ENCODE peak calls at places on chromosomes 7 and 10, in five cellular contexts. I is A549, N is heart left ventricle, P is BE2C, C is tibial nerve. S is an unnamed sample.

GRCh38 chr7:93359520-93360198 is 127.5 kb downstream of the VPS50 start:
- DNase-seq in I (no peak), C (no peak), N (no peak), P (no peak), S (no peak)

GRCh38 chr7:152462995-152463713 is 27.4 kb upstream of the KMT2C start:
- DNase-seq in P (no peak), I (no peak), N (peak), C (no peak), S (no peak)

GRCh38 chr10:7054915-7055314 is 355.9 kb downstream of the SFMBT2 start:
- DNase-seq in P (peak), C (no peak), I (peak), N (no peak), S (no peak)

GRCh38 chr10:33315891-33316290 is 18.6 kb downstream of the NRP1 start:
- DNase-seq in N (no peak), P (no peak), I (no peak), C (no peak), S (no peak)

GRCh38 chr7:83466956-83467355 is 182.0 kb downstream of the SEMA3E start:
- DNase-seq in P (no peak), C (no peak), I (no peak), N (no peak), S (no peak)

GRCh38 chr7:156634117-156634516 is 6.5 kb upstream of the RNF32 start:
- DNase-seq in C (no peak), I (no peak), N (no peak), P (no peak), S (no peak)

GRCh38 chr7:74438327-74438726 is 15.4 kb upstream of the GTF2IRD1 start:
- DNase-seq in P (no peak), C (no peak), N (no peak), I (no peak), S (no peak)

GRCh38 chr10:4662576-4663161 is 163.3 kb upstream of the AKR1E2 start:
- DNase-seq in C (no peak), P (no peak), N (peak), I (peak), S (peak)

GRCh38 chr10:131915484-131915883 is 14.7 kb downstream of the PPP2R2D start:
- DNase-seq in P (no peak), I (no peak), C (no peak), N (no peak), S (no peak)

GRCh38 chr7:69467826-69468225 is 130.4 kb upstream of the AUTS2 start:
- DNase-seq in C (no peak), P (no peak), I (no peak), N (no peak), S (no peak)

GRCh38 chr10:98446121-98446655 is 547 bp downstream of the HPS1 start:
- DNase-seq in P (no peak), I (peak), C (no peak), N (peak), S (peak)

GRCh38 chr7:1567082-1567771 is 2.6 kb downstream of the PSMG3 start:
- DNase-seq in C (peak), P (no peak), I (no peak), N (no peak), S (no peak)

GRCh38 chr10:79081353-79082034 is 12.7 kb downstream of the ZMIZ1 start:
- DNase-seq in I (no peak), N (no peak), P (peak), C (no peak), S (no peak)

GRCh38 chr7:4077980-4078379 is 604.1 kb upstream of the FOXK1 start:
- DNase-seq in C (no peak), I (no peak), N (no peak), P (no peak), S (no peak)

GRCh38 chr10:28540145-28540544 is 7.2 kb downstream of the WAC start:
- DNase-seq in P (no peak), I (no peak), N (no peak), C (no peak), S (no peak)

GRCh38 chr7:76234931-76235441 is 33.3 kb downstream of the SRRM3 start:
- DNase-seq in P (peak), N (peak), I (peak), C (no peak), S (no peak)

GRCh38 chr10:6176691-6177231 is 26.0 kb upstream of the PFKFB3 start:
- DNase-seq in I (no peak), C (no peak), N (no peak), P (no peak), S (no peak)

GRCh38 chr7:103988468-103989199 is 824 bp downstream of the RELN start:
- DNase-seq in C (no peak), P (peak), N (no peak), I (no peak), S (no peak)

GRCh38 chr7:120170384-120170783 is 102.6 kb upstream of the KCND2 start:
- DNase-seq in I (no peak), C (no peak), P (no peak), N (no peak), S (no peak)
- TF ChIP-seq CTCF in I (no peak), C (no peak), P (no peak), N (no peak), S (no peak)

DNA sequence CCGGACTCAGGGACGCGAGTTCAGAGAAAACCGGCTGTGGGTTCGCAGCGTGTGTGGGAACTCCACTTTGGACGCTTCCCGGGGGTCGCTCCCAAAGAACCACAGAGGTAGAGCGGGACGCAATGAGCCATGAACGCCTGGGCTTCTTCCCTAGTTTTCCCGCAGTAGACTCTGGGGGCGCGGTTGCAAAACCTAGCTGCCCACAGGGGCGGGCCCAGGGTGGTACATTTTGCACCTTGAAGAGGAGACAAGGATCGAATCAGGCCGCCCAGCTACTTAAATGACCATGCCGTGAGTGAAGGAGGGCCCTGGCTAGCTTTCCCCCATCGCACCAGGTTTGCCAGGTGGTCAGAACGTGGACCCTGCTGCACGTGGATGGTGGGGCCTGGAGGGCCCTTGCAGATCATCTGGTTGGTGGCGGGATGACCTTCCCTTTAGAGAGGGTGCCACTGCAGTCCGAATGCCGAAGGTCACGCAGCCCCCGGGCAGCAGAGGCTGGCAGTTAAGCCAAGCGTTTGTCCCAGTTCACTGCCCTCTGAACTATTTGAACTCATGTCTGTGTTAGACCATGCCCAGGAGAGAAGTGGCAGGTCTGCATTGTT is 568 bp upstream of the SHTN1 start:
- DNase-seq in P (peak), N (peak), I (peak), C (no peak), S (peak)
- TF ChIP-seq CTCF in P (no peak), N (no peak), I (no peak), C (no peak), S (no peak)

GRCh38 chr10:70233109-70233938 is at the start of gene PPA1:
- DNase-seq in N (peak), I (peak), P (peak), C (peak), S (peak)
- TF ChIP-seq CTCF in N (no peak), I (peak), P (peak), C (peak), S (no peak)

GRCh38 chr10:122648599-122649428 is 50.8 kb downstream of the C10orf120 start:
- DNase-seq in I (peak), C (no peak), P (peak), N (peak), S (no peak)
- TF ChIP-seq CTCF in I (peak), C (peak), P (peak), N (peak), S (no peak)

GRCh38 chr10:122254831-122255230 is 16.3 kb upstream of the BTBD16 start:
- DNase-seq in N (no peak), C (no peak), I (no peak), P (no peak), S (no peak)

GRCh38 chr10:122259075-122259466 is 12.0 kb upstream of the BTBD16 start:
- DNase-seq in I (no peak), C (no peak), N (no peak), P (no peak), S (no peak)

GRCh38 chr10:122258136-122259074 is 12.7 kb upstream of the BTBD16 start:
- DNase-seq in P (no peak), N (no peak), I (no peak), C (no peak), S (no peak)

GRCh38 chr10:122255509-122256301 is 15.4 kb upstream of the BTBD16 start:
- DNase-seq in C (no peak), P (no peak), I (no peak), N (no peak), S (no peak)

GRCh38 chr10:122257041-122257440 is 14.1 kb upstream of the BTBD16 start:
- DNase-seq in N (no peak), C (no peak), I (no peak), P (no peak), S (no peak)
- TF ChIP-seq CTCF in N (no peak), C (no peak), I (no peak), P (no peak), S (no peak)

DNA sequence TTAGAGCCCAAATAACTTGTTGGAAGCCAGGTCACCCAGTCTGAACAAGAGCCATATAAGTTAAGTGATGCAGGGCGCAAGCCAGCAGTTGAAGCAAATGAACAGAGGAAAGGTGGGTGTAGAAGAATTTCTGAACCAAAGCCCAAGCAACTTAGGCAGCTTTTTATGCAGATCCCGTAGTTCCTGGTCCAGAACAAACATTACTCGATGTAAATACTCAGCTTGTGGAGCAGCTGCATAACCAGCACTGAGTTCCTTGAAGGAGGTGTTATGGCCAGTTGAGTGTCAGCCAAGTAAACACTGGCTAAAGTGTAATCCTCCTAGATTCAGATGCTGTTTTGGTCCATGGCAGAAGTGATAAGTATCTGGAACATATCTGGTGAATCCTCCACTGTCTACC is 213.8 kb downstream of the DYNC1I1 start:
- DNase-seq in C (no peak), P (no peak), N (no peak), I (no peak), S (no peak)
- TF ChIP-seq CTCF in C (no peak), P (no peak), N (no peak), I (no peak), S (no peak)

DNA sequence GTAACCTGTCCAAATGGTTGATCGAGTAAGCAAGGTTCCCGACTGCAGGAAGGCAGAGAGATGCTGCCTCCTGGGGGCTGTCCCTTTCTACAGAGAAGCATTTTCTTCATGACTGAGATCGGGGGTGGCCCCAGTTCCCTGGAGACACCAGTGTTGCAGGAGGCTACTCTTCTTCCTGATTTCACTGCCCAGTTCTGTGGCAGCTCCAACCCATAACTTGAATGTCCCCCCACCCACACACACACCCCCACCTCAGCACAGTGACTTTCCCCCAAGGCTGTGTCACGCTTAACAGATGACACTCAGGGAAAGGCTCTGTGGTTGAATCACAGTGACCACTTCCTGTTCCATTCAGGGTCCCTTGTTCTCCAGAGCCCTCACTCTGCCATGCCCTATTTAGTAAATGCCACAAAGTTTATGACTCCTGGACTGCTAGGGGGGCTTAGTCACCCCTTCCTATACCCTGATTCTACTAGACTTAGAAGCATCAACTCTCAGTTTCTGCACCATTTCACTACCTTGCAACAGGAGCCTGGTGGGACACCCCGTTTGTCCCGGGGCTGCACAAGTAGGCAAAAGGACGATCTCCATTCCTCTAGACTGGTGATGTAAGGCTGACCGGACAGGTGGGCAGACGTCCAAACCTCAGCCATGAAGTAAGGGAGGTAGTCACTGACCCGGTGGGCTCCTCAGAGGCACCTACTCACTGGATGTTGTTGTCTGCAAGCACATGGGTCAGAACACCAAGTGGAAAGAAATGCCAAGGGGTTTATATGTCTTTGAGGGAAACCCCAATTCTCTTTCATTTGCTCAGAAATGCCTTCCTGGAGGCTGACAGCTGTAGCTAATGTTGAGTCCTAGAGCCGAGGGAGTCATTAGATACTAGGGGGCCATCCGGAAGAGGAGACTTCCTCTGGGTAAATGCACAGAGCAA is 31.3 kb upstream of the SMC3 start:
- DNase-seq in N (peak), P (peak), C (no peak), I (no peak), S (no peak)
- TF ChIP-seq CTCF in N (peak), P (peak), C (peak), I (peak), S (no peak)

S was measured in ovary.